ENCODE peak calls at places on chromosome 7, in seven cellular contexts. L, D, C, Z, T, R and F are unnamed samples.

GRCh38 chr7:153524070-153524601 is 528.1 kb upstream of the DPP6 start:
- DNase-seq in R (no peak), D (no peak), Z (no peak), C (no peak), T (no peak), L (no peak), F (no peak)

GRCh38 chr7:147412782-147413186 is 1177.8 kb upstream of the C7orf33 start:
- DNase-seq in C (no peak), T (no peak), R (no peak), Z (peak), D (no peak), L (peak), F (no peak)

GRCh38 chr7:74284781-74285259 is 4.4 kb upstream of the CLIP2 start:
- DNase-seq in C (no peak), Z (no peak), R (no peak), D (peak), L (no peak), T (no peak), F (no peak)

GRCh38 chr7:48042216-48042615 is 6.9 kb downstream of the C7orf57 start:
- DNase-seq in T (no peak), D (no peak), Z (peak), R (no peak), L (no peak), C (no peak), F (no peak)

GRCh38 chr7:143934526-143935340 is at the start of gene OR2F2:
- DNase-seq in L (peak), R (no peak), T (no peak), C (no peak), D (no peak), Z (peak), F (no peak)

GRCh38 chr7:136527554-136527953 is 340.9 kb upstream of the CHRM2 start:
- DNase-seq in T (no peak), Z (no peak), L (no peak), R (no peak), D (no peak), C (no peak), F (no peak)

GRCh38 chr7:104552102-104552501 is 223.7 kb downstream of the LHFPL3 start:
- DNase-seq in C (no peak), L (no peak), D (peak), T (peak), Z (peak), R (no peak), F (peak)

GRCh38 chr7:137717811-137718271 is 128.9 kb downstream of the DGKI start:
- DNase-seq in L (no peak), T (no peak), R (no peak), D (no peak), C (no peak), Z (peak), F (peak)

GRCh38 chr7:131057524-131058065 is 270.1 kb upstream of the MKLN1 start:
- DNase-seq in L (no peak), C (no peak), R (no peak), D (no peak), T (no peak), Z (peak), F (peak)

GRCh38 chr7:102146122-102146521 is 140.5 kb upstream of the SH2B2 start:
- DNase-seq in T (no peak), L (no peak), R (no peak), Z (no peak), D (no peak), C (no peak), F (no peak)

DNA sequence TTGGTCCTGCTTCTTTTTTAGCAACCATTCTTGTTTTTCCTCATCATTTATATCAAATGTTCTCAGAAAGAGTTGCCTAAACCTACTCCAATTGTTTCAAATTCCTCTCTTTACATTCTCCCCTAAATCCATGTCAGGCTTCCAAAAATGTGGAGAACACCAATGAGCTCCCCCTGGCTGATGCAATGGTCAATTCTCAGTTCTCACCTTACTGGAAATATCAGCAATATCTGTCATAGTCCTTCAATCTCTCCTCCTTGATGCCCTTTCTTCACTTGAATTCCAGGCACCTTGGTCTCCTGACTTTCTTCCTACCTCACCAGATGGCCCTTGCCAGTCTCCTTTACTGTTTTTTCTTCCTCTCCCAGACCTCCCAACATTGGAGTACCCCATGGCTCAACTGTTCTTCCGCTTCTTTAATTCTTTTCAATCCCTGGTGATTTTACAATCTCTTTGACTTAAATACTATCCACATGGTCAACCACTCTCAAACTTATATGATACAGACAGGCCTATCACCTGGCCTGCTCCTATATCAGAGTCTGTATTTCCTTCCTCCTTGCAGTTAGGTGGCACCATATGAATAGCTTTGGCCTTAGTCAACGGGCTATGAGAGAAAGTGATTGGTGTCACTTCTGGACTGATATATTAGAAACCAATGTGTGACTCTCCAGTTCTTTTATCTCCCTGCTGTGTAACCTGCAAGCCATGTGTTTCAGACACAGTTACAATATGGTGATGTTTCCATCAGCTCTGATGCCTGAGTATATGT is 47.4 kb upstream of the CAV2 start:
- DNase-seq in L (no peak), R (no peak), C (no peak), Z (no peak), D (no peak), T (no peak), F (no peak)
- TF ChIP-seq CTCF in L (no peak), R (no peak), C (no peak), Z (no peak), D (no peak), T (no peak), F (no peak)

DNA sequence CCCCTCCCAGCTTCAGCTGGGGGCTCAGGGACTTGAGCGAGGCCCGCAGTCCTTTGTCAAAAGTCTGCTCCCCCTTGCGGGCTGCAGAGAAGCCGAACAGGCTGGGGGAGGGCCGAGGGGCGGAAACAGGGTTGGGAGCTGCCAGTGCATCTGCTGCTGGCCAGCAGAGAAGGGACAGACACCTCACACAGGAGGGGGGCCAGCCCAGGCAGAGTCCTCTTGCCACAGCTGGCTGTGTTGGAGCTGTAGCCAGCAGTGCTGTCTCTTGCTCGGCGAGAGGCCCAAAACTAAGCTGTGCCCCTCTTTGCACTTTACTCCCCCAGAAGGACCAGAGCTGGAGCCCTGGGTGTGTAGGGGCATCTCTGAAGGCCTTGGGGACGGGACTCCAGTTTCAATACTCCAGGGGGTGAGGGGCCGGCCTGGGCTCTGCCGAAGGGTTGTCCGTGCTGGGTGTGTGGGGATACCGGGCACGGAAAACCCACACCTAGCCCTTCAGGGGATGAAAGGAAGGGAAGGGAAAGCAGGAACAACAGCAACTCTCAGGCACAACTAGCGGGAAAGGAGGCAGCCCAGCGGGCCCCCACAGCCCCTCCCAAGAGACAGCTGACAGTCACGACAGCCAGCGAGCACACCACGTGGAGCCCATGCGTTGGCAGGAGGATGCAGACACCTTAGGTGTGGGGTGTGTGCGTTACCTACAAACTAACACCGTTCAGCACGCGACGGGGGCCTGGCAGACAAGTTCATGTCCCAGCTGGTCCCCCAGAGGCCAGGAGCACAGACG is 17.8 kb downstream of the YKT6 start:
- DNase-seq in D (no peak), L (no peak), R (no peak), Z (no peak), C (peak), T (no peak), F (no peak)
- TF ChIP-seq CTCF in D (no peak), L (peak), R (no peak), Z (peak), C (no peak), T (no peak), F (no peak)

DNA sequence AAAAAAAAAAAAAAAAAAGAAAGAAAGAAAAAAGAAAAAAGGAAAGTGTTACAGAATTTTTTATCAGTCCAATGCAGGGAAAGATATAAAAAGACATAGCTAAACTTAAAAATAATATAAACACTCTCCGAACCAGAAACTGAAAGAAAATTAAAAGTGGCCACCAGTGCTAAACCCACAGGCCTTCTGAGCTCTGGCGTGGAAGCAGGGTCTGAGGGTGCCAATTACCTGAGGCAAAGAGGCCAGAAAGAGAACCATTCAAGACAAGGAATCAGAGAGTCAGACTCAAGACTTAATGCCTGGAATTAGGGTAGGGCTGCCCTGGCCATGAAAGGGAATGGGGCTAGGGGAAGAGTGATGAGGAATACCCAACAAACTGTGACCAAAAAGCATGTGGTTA is 36.9 kb upstream of the STARD3NL start:
- DNase-seq in C (no peak), T (no peak), Z (no peak), D (no peak), L (no peak), R (no peak), F (no peak)
- TF ChIP-seq CTCF in C (no peak), T (no peak), Z (no peak), D (no peak), L (no peak), R (no peak), F (no peak)

DNA sequence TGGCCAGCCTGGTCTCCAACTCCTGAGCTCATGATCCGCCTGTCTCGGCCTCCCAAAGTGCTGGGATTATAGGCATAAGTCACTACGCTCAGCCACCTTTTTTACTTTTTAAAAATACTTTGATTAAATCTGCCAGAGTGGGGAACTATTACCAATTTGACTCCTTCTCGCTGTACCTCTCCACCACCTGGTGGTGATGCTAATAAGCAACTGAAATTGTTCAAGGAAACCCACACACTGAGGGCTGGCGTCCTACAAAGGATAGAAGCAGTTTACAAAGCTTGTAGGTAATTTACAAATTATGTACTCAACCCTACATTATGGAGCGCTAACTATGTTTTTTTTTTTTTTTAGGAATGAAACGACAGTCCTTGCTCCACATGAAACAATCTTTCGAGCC is 111.1 kb downstream of the CPED1 start:
- DNase-seq in L (no peak), D (no peak), Z (no peak), C (no peak), T (no peak), R (no peak), F (no peak)
- TF ChIP-seq CTCF in L (no peak), D (no peak), Z (peak), C (no peak), T (no peak), R (no peak), F (no peak)

DNA sequence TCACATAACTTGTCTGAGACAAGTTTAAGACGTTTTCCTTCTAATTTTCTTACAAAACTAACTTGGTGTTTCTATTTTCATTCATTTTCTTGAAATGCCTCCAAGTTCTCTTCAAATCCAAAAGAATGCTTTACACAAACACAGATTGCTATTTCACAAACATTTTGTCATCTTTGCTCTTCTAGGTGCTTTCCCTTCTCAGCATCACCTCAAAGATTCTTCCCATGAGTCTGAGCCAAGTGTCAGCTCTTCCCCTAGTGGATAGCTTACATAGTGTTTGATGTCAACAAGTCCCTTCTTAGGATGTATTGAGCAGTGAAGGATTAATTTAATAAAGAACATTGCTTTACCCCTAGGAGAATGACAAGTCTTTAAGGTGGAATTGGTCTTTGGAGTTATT is 38.1 kb upstream of the SEMA3A start:
- DNase-seq in D (no peak), R (no peak), Z (peak), L (peak), C (no peak), T (no peak), F (no peak)
- TF ChIP-seq CTCF in D (no peak), R (peak), Z (no peak), L (peak), C (no peak), T (no peak), F (peak)

GRCh38 chr7:139746652-139747051 is 31.1 kb downstream of the HIPK2 start:
- DNase-seq in T (no peak), C (no peak), R (no peak), D (no peak), L (no peak), Z (no peak), F (no peak)
- TF ChIP-seq CTCF in T (no peak), C (no peak), R (no peak), D (no peak), L (no peak), Z (no peak), F (no peak)